ENCODE peak calls at places on chromosomes 2 and 18, in five cellular contexts. One of them, this sample, is unnamed.
A peak's percentile ranks its signal among the peaks of the same experiment; 100 is the strongest.

GRCh38 chr2:78928502-78928901 is 97.0 kb upstream of the REG3G start:
- DNase-seq in heart right ventricle: no peak
- DNase-seq in transverse colon: no peak
- DNase-seq in brain microvascular endothelial cell: no peak
- DNase-seq in tibial artery: no peak
- DNase-seq in this sample: no peak

GRCh38 chr18:60865801-60866200 is 467.4 kb upstream of the CDH20 start:
- DNase-seq in heart right ventricle: no peak
- DNase-seq in transverse colon: no peak
- DNase-seq in brain microvascular endothelial cell: no peak
- DNase-seq in tibial artery: no peak
- DNase-seq in this sample: no peak

GRCh38 chr2:212083492-212083891 is 455.1 kb downstream of the ERBB4 start:
- DNase-seq in heart right ventricle: no peak
- DNase-seq in transverse colon: no peak
- DNase-seq in brain microvascular endothelial cell: no peak
- DNase-seq in tibial artery: no peak
- DNase-seq in this sample: no peak

GRCh38 chr2:133841905-133842304 is 273.6 kb upstream of the NCKAP5 start:
- DNase-seq in heart right ventricle: no peak
- DNase-seq in transverse colon: no peak
- DNase-seq in brain microvascular endothelial cell: peak; percentile 96
- DNase-seq in tibial artery: no peak
- DNase-seq in this sample: peak; percentile 95

GRCh38 chr2:45275806-45276205 is 266.6 kb upstream of the SIX2 start:
- DNase-seq in heart right ventricle: no peak
- DNase-seq in transverse colon: no peak
- DNase-seq in brain microvascular endothelial cell: no peak
- DNase-seq in tibial artery: no peak
- DNase-seq in this sample: no peak

GRCh38 chr2:173124441-173124840 is 48.8 kb downstream of the MAP3K20 start:
- DNase-seq in heart right ventricle: no peak
- DNase-seq in transverse colon: no peak
- DNase-seq in brain microvascular endothelial cell: no peak
- DNase-seq in tibial artery: no peak
- DNase-seq in this sample: peak; percentile 26

GRCh38 chr18:62522178-62522509 is 681 bp upstream of the ZCCHC2 start:
- DNase-seq in heart right ventricle: no peak
- DNase-seq in transverse colon: no peak
- DNase-seq in brain microvascular endothelial cell: no peak
- DNase-seq in tibial artery: no peak
- DNase-seq in this sample: no peak

GRCh38 chr2:241150660-241151530 is 628 bp downstream of the PPP1R7 start:
- DNase-seq in heart right ventricle: no peak
- DNase-seq in transverse colon: peak; percentile 52
- DNase-seq in brain microvascular endothelial cell: no peak
- DNase-seq in tibial artery: no peak
- DNase-seq in this sample: no peak

GRCh38 chr2:10410001-10410671 is 38.0 kb downstream of the ODC1 start:
- DNase-seq in heart right ventricle: no peak
- DNase-seq in transverse colon: no peak
- DNase-seq in brain microvascular endothelial cell: no peak
- DNase-seq in tibial artery: no peak
- DNase-seq in this sample: peak; percentile 44

GRCh38 chr2:241858206-241859016 is at the start of gene PDCD1:
- DNase-seq in heart right ventricle: peak; percentile 25
- DNase-seq in transverse colon: peak; percentile 47
- DNase-seq in brain microvascular endothelial cell: no peak
- DNase-seq in tibial artery: peak; percentile 67
- DNase-seq in this sample: no peak

GRCh38 chr18:8788503-8789429 is 83.4 kb downstream of the MTCL1 start:
- DNase-seq in heart right ventricle: no peak
- DNase-seq in transverse colon: no peak
- DNase-seq in brain microvascular endothelial cell: no peak
- DNase-seq in tibial artery: no peak
- DNase-seq in this sample: peak; percentile 61

GRCh38 chr2:24258718-24259117 is 83.9 kb downstream of the FAM228A start:
- DNase-seq in heart right ventricle: no peak
- DNase-seq in transverse colon: no peak
- DNase-seq in brain microvascular endothelial cell: no peak
- DNase-seq in tibial artery: no peak
- DNase-seq in this sample: no peak

GRCh38 chr2:188599140-188599539 is 307.5 kb downstream of the GULP1 start:
- DNase-seq in heart right ventricle: no peak
- DNase-seq in transverse colon: no peak
- DNase-seq in brain microvascular endothelial cell: no peak
- DNase-seq in tibial artery: no peak
- DNase-seq in this sample: peak; percentile 67

GRCh38 chr2:158191569-158191968 is 89.9 kb downstream of the UPP2 start:
- DNase-seq in heart right ventricle: no peak
- DNase-seq in transverse colon: no peak
- DNase-seq in brain microvascular endothelial cell: no peak
- DNase-seq in tibial artery: no peak
- DNase-seq in this sample: no peak

GRCh38 chr2:175309799-175310198 is 128.3 kb upstream of the ATP5MC3 start:
- DNase-seq in heart right ventricle: peak; percentile 16
- DNase-seq in transverse colon: peak; percentile 11
- DNase-seq in brain microvascular endothelial cell: peak; percentile 1
- DNase-seq in tibial artery: no peak
- DNase-seq in this sample: peak; percentile 5

GRCh38 chr2:3195865-3196504 is 181.6 kb downstream of the EIPR1 start:
- DNase-seq in heart right ventricle: no peak
- DNase-seq in transverse colon: no peak
- DNase-seq in brain microvascular endothelial cell: no peak
- DNase-seq in tibial artery: no peak
- DNase-seq in this sample: no peak

GRCh38 chr2:216643986-216644662 is 10.9 kb downstream of the IGFBP2 start:
- DNase-seq in heart right ventricle: no peak
- DNase-seq in transverse colon: no peak
- DNase-seq in brain microvascular endothelial cell: no peak
- DNase-seq in tibial artery: no peak
- DNase-seq in this sample: no peak

GRCh38 chr2:95276888-95277245 is 2.6 kb downstream of the PROM2 start:
- DNase-seq in heart right ventricle: no peak
- DNase-seq in transverse colon: no peak
- DNase-seq in brain microvascular endothelial cell: no peak
- DNase-seq in tibial artery: peak; percentile 37
- DNase-seq in this sample: no peak

GRCh38 chr2:191351921-191352320 is 106.7 kb downstream of the MYO1B start:
- DNase-seq in heart right ventricle: no peak
- DNase-seq in transverse colon: no peak
- DNase-seq in brain microvascular endothelial cell: no peak
- DNase-seq in tibial artery: no peak
- DNase-seq in this sample: peak; percentile 69

GRCh38 chr2:53859354-53860159 is at the start of gene GPR75:
- DNase-seq in heart right ventricle: peak; percentile 45
- DNase-seq in transverse colon: no peak
- DNase-seq in brain microvascular endothelial cell: no peak
- DNase-seq in tibial artery: no peak
- DNase-seq in this sample: peak; percentile 26

GRCh38 chr2:24825883-24826800 is 32.9 kb downstream of the CENPO start:
- DNase-seq in heart right ventricle: no peak
- DNase-seq in transverse colon: no peak
- DNase-seq in brain microvascular endothelial cell: no peak
- DNase-seq in tibial artery: peak; percentile 53
- DNase-seq in this sample: no peak

GRCh38 chr2:11683486-11683885 is 13.5 kb upstream of the NTSR2 start:
- DNase-seq in heart right ventricle: no peak
- DNase-seq in transverse colon: no peak
- DNase-seq in brain microvascular endothelial cell: no peak
- DNase-seq in tibial artery: peak; percentile 47
- DNase-seq in this sample: no peak

GRCh38 chr18:44229693-44230108 is 451.0 kb upstream of the SETBP1 start:
- DNase-seq in heart right ventricle: peak; percentile 61
- DNase-seq in transverse colon: peak; percentile 44
- DNase-seq in brain microvascular endothelial cell: peak; percentile 18
- DNase-seq in tibial artery: peak; percentile 83
- DNase-seq in this sample: peak; percentile 72

GRCh38 chr2:78992451-78992806 is 33.1 kb upstream of the REG3G start:
- DNase-seq in heart right ventricle: no peak
- DNase-seq in transverse colon: peak; percentile 13
- DNase-seq in brain microvascular endothelial cell: no peak
- DNase-seq in tibial artery: no peak
- DNase-seq in this sample: peak; percentile 2

GRCh38 chr2:27953077-27953476 is 62.5 kb downstream of the BABAM2 start:
- DNase-seq in heart right ventricle: no peak
- DNase-seq in transverse colon: no peak
- DNase-seq in brain microvascular endothelial cell: no peak
- DNase-seq in tibial artery: no peak
- DNase-seq in this sample: no peak

GRCh38 chr2:43005211-43005974 is 213.0 kb upstream of the HAAO start:
- DNase-seq in heart right ventricle: no peak
- DNase-seq in transverse colon: peak; percentile 85
- DNase-seq in brain microvascular endothelial cell: no peak
- DNase-seq in tibial artery: no peak
- DNase-seq in this sample: no peak

GRCh38 chr2:70516596-70516995 is 37.0 kb downstream of the TGFA start:
- DNase-seq in heart right ventricle: no peak
- DNase-seq in transverse colon: no peak
- DNase-seq in brain microvascular endothelial cell: no peak
- DNase-seq in tibial artery: no peak
- DNase-seq in this sample: no peak

GRCh38 chr2:112791019-112791418 is 6.7 kb upstream of the IL1A start:
- DNase-seq in heart right ventricle: no peak
- DNase-seq in transverse colon: no peak
- DNase-seq in brain microvascular endothelial cell: no peak
- DNase-seq in tibial artery: no peak
- DNase-seq in this sample: no peak

DNA sequence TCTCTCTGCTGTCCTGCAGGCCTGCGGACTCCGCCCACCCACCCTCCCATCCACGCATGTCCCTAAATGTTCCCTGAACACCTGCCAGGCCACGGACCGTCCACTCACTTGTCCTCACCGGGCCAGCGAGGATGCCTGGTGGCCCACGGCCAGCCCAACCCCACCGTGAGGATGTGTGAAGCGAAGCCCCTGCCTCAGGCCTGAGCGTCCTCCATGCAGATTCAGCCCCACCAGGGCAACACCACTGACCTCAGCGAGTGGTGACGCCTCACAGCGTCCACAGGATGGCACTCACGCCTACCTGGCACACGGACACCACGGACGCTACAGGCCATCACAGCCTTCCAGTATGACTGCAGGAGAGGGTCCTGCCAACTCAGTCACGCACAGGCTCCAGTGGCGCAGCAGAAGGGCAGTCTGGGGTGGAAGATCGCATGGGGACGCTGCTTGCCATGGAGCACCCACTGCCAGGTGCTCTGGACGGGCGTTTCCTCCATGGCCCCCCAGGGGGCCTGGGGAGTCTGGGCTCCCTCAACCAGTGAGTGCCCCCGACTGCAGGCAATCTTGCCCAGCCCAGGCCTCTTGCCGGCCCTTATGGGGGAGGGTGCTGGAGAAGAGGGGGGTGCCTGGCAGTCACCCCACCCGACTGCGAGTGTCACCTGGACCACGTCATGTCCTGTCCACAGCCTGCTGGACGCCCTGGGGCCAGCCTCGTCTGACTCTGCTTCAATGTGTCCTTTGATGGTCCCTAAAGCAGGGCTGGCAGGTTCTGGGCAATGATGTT is 25.4 kb downstream of the HDAC4 start:
- DNase-seq in heart right ventricle: no peak
- DNase-seq in transverse colon: no peak
- DNase-seq in brain microvascular endothelial cell: no peak
- DNase-seq in tibial artery: no peak
- DNase-seq in this sample: no peak
- TF ChIP-seq CTCF in heart right ventricle: peak; percentile 35
- TF ChIP-seq CTCF in transverse colon: no peak
- TF ChIP-seq CTCF in brain microvascular endothelial cell: no peak
- TF ChIP-seq CTCF in tibial artery: no peak
- TF ChIP-seq CTCF in this sample: no peak

DNA sequence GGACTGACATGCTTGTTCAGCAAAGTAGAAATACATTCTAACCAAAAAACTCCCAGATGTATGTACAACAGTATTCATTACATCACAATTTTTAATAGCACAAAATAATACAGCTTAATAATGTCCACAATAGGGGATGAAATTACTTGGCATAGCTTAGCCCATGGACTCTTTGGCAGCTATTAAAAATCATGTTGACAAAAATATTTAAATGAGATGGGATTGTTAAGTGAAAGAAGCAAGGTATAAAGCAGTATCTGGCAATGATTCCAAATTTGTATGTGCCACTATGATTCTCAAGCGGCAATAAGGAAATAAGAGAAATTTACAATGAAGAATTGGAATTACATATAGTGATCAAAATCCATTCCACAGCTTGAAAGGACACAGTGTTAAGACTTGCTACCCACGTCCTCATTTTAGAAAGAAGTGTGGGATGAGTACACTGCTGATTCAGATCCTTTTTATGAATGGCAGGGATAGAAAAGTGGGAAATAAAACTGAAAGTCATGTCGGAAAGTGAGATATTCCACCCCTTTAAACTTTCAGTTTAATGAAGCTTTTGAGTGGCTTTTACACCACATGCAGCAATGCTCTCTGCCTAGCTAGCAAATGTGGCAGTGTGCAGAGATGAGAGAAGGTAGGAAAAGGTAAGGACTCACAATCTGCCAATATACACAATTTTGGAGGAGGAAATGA is 2.4 kb downstream of the GAREM1 start:
- DNase-seq in heart right ventricle: no peak
- DNase-seq in transverse colon: no peak
- DNase-seq in brain microvascular endothelial cell: no peak
- DNase-seq in tibial artery: no peak
- DNase-seq in this sample: no peak
- H3K4me3 ChIP-seq in heart right ventricle: peak overlapping the region; percentile 82
- H3K4me3 ChIP-seq in transverse colon: peak overlapping the region; percentile 91
- H3K4me3 ChIP-seq in brain microvascular endothelial cell: peak overlapping the region; percentile 70
- H3K4me3 ChIP-seq in tibial artery: peak overlapping the region; percentile 94
- H3K4me3 ChIP-seq in this sample: peak overlapping the region; percentile 20

DNA sequence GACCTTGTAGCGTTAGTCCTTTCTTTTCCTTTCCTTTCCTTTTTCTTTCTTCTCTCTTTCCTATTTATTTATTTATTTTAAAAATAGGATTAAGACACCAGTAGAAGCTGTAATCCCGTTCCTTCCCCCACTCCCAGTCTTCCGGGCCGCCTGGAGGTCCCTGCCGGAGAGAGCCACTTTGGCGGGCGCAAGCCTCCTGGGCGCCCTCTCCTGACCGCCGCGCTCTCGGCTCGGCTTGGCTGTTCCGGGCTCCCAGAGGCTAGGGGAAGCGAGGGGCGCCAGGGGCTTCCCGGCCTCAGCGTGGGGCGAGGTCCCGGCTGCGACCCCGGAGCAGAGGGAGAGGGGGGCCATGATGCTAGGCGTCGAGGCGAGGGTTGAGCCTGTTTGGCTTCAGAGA is 10.9 kb downstream of the MEIS1 start:
- DNase-seq in heart right ventricle: peak; percentile 36
- DNase-seq in transverse colon: no peak
- DNase-seq in brain microvascular endothelial cell: no peak
- DNase-seq in tibial artery: no peak
- DNase-seq in this sample: peak; percentile 64
- TF ChIP-seq CTCF in heart right ventricle: peak; percentile 46
- TF ChIP-seq CTCF in transverse colon: no peak
- TF ChIP-seq CTCF in brain microvascular endothelial cell: peak; percentile 35
- TF ChIP-seq CTCF in tibial artery: no peak
- TF ChIP-seq CTCF in this sample: peak; percentile 33

DNA sequence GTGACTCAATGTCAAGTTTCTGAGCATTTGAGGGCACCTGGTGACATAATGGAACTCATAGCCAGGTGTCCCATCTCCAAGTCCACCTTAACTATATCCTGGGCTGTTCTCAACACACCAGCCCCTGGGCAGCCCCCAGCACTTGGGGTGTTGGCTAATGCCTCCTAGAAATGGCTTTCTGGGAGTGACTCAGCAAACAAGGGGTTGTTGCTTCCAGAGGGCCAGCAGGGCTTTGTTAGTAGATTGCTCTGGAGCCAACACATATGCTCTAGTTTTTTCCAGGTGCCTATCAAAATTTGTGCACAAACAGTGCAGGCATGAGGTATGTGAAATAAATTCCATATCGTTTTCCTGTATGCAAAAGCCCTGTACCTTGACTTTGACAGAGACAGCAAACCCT is 448.4 kb downstream of the SLC4A3 start:
- DNase-seq in heart right ventricle: no peak
- DNase-seq in transverse colon: no peak
- DNase-seq in brain microvascular endothelial cell: no peak
- DNase-seq in tibial artery: no peak
- DNase-seq in this sample: no peak
- H3K4me3 ChIP-seq in heart right ventricle: no peak overlapping the region
- H3K4me3 ChIP-seq in transverse colon: no peak overlapping the region
- H3K4me3 ChIP-seq in brain microvascular endothelial cell: no peak overlapping the region
- H3K4me3 ChIP-seq in tibial artery: no peak overlapping the region
- H3K4me3 ChIP-seq in this sample: no peak overlapping the region

This sample was measured in astrocyte of the spinal cord.